ENCODE peak calls at places on chromosomes 5 and 9, in six cellular contexts. One of them, this sample, is unnamed.

GRCh38 chr5:43631182-43631910 is 28.4 kb downstream of the NNT start:
- DNase-seq in activated CD4-positive, alpha-beta T cell treated with anti-CD3 and anti-CD28 coated beads, Interleukin-2, amount 50 U/mL, for 1 hour: peak
- DNase-seq in T-helper 9 cell: no peak
- DNase-seq in stimulated activated CD4-positive, alpha-beta T cell treated with anti-CD3 and anti-CD28 coated beads, TNF-alpha, amount 100 ng/mL, for 48 hours: peak
- DNase-seq in fibroblast of the conjunctiva: peak
- DNase-seq in CD8-positive, alpha-beta memory T cell: peak
- DNase-seq in this sample: peak

GRCh38 chr5:141773779-141774531 is 91.9 kb upstream of the ARAP3 start:
- DNase-seq in activated CD4-positive, alpha-beta T cell treated with anti-CD3 and anti-CD28 coated beads, Interleukin-2, amount 50 U/mL, for 1 hour: no peak
- DNase-seq in T-helper 9 cell: no peak
- DNase-seq in stimulated activated CD4-positive, alpha-beta T cell treated with anti-CD3 and anti-CD28 coated beads, TNF-alpha, amount 100 ng/mL, for 48 hours: no peak
- DNase-seq in fibroblast of the conjunctiva: no peak
- DNase-seq in CD8-positive, alpha-beta memory T cell: no peak
- DNase-seq in this sample: no peak

GRCh38 chr5:116520706-116521105 is 53.9 kb downstream of the SEMA6A start:
- DNase-seq in activated CD4-positive, alpha-beta T cell treated with anti-CD3 and anti-CD28 coated beads, Interleukin-2, amount 50 U/mL, for 1 hour: no peak
- DNase-seq in T-helper 9 cell: no peak
- DNase-seq in stimulated activated CD4-positive, alpha-beta T cell treated with anti-CD3 and anti-CD28 coated beads, TNF-alpha, amount 100 ng/mL, for 48 hours: no peak
- DNase-seq in fibroblast of the conjunctiva: no peak
- DNase-seq in CD8-positive, alpha-beta memory T cell: no peak
- DNase-seq in this sample: no peak

GRCh38 chr9:76980566-76980965 is 38.9 kb upstream of the FOXB2 start:
- DNase-seq in activated CD4-positive, alpha-beta T cell treated with anti-CD3 and anti-CD28 coated beads, Interleukin-2, amount 50 U/mL, for 1 hour: no peak
- DNase-seq in T-helper 9 cell: no peak
- DNase-seq in stimulated activated CD4-positive, alpha-beta T cell treated with anti-CD3 and anti-CD28 coated beads, TNF-alpha, amount 100 ng/mL, for 48 hours: no peak
- DNase-seq in fibroblast of the conjunctiva: no peak
- DNase-seq in CD8-positive, alpha-beta memory T cell: no peak
- DNase-seq in this sample: no peak

GRCh38 chr9:79007701-79008483 is 563.9 kb upstream of the TLE4 start:
- DNase-seq in activated CD4-positive, alpha-beta T cell treated with anti-CD3 and anti-CD28 coated beads, Interleukin-2, amount 50 U/mL, for 1 hour: no peak
- DNase-seq in T-helper 9 cell: no peak
- DNase-seq in stimulated activated CD4-positive, alpha-beta T cell treated with anti-CD3 and anti-CD28 coated beads, TNF-alpha, amount 100 ng/mL, for 48 hours: no peak
- DNase-seq in fibroblast of the conjunctiva: no peak
- DNase-seq in CD8-positive, alpha-beta memory T cell: no peak
- DNase-seq in this sample: no peak

GRCh38 chr9:19154135-19154612 is 26.9 kb upstream of the PLIN2 start:
- DNase-seq in activated CD4-positive, alpha-beta T cell treated with anti-CD3 and anti-CD28 coated beads, Interleukin-2, amount 50 U/mL, for 1 hour: no peak
- DNase-seq in T-helper 9 cell: no peak
- DNase-seq in stimulated activated CD4-positive, alpha-beta T cell treated with anti-CD3 and anti-CD28 coated beads, TNF-alpha, amount 100 ng/mL, for 48 hours: no peak
- DNase-seq in fibroblast of the conjunctiva: peak
- DNase-seq in CD8-positive, alpha-beta memory T cell: no peak
- DNase-seq in this sample: peak

GRCh38 chr9:18741880-18742279 is 267.9 kb downstream of the ADAMTSL1 start:
- DNase-seq in activated CD4-positive, alpha-beta T cell treated with anti-CD3 and anti-CD28 coated beads, Interleukin-2, amount 50 U/mL, for 1 hour: no peak
- DNase-seq in T-helper 9 cell: no peak
- DNase-seq in stimulated activated CD4-positive, alpha-beta T cell treated with anti-CD3 and anti-CD28 coated beads, TNF-alpha, amount 100 ng/mL, for 48 hours: no peak
- DNase-seq in fibroblast of the conjunctiva: no peak
- DNase-seq in CD8-positive, alpha-beta memory T cell: no peak
- DNase-seq in this sample: no peak

GRCh38 chr5:58365791-58366190 is 94.1 kb downstream of the PLK2 start:
- DNase-seq in activated CD4-positive, alpha-beta T cell treated with anti-CD3 and anti-CD28 coated beads, Interleukin-2, amount 50 U/mL, for 1 hour: no peak
- DNase-seq in T-helper 9 cell: no peak
- DNase-seq in stimulated activated CD4-positive, alpha-beta T cell treated with anti-CD3 and anti-CD28 coated beads, TNF-alpha, amount 100 ng/mL, for 48 hours: no peak
- DNase-seq in fibroblast of the conjunctiva: no peak
- DNase-seq in CD8-positive, alpha-beta memory T cell: no peak
- DNase-seq in this sample: no peak

GRCh38 chr9:137590469-137591383 is at the start of gene ZMYND19:
- DNase-seq in activated CD4-positive, alpha-beta T cell treated with anti-CD3 and anti-CD28 coated beads, Interleukin-2, amount 50 U/mL, for 1 hour: peak
- DNase-seq in T-helper 9 cell: peak
- DNase-seq in stimulated activated CD4-positive, alpha-beta T cell treated with anti-CD3 and anti-CD28 coated beads, TNF-alpha, amount 100 ng/mL, for 48 hours: peak
- DNase-seq in fibroblast of the conjunctiva: peak
- DNase-seq in CD8-positive, alpha-beta memory T cell: peak
- DNase-seq in this sample: peak

GRCh38 chr5:50575745-50576144 is 90.7 kb upstream of the PARP8 start:
- DNase-seq in activated CD4-positive, alpha-beta T cell treated with anti-CD3 and anti-CD28 coated beads, Interleukin-2, amount 50 U/mL, for 1 hour: no peak
- DNase-seq in T-helper 9 cell: no peak
- DNase-seq in stimulated activated CD4-positive, alpha-beta T cell treated with anti-CD3 and anti-CD28 coated beads, TNF-alpha, amount 100 ng/mL, for 48 hours: no peak
- DNase-seq in fibroblast of the conjunctiva: no peak
- DNase-seq in CD8-positive, alpha-beta memory T cell: no peak
- DNase-seq in this sample: no peak

GRCh38 chr5:173201636-173202265 is 33.3 kb downstream of the NKX2-5 start:
- DNase-seq in activated CD4-positive, alpha-beta T cell treated with anti-CD3 and anti-CD28 coated beads, Interleukin-2, amount 50 U/mL, for 1 hour: no peak
- DNase-seq in T-helper 9 cell: no peak
- DNase-seq in stimulated activated CD4-positive, alpha-beta T cell treated with anti-CD3 and anti-CD28 coated beads, TNF-alpha, amount 100 ng/mL, for 48 hours: no peak
- DNase-seq in fibroblast of the conjunctiva: peak
- DNase-seq in CD8-positive, alpha-beta memory T cell: no peak
- DNase-seq in this sample: peak

GRCh38 chr9:124527781-124528180 is 20.6 kb upstream of the NR5A1 start:
- DNase-seq in activated CD4-positive, alpha-beta T cell treated with anti-CD3 and anti-CD28 coated beads, Interleukin-2, amount 50 U/mL, for 1 hour: no peak
- DNase-seq in T-helper 9 cell: no peak
- DNase-seq in stimulated activated CD4-positive, alpha-beta T cell treated with anti-CD3 and anti-CD28 coated beads, TNF-alpha, amount 100 ng/mL, for 48 hours: no peak
- DNase-seq in fibroblast of the conjunctiva: no peak
- DNase-seq in CD8-positive, alpha-beta memory T cell: no peak
- DNase-seq in this sample: no peak

GRCh38 chr5:143213851-143214363 is 189.6 kb downstream of the NR3C1 start:
- DNase-seq in activated CD4-positive, alpha-beta T cell treated with anti-CD3 and anti-CD28 coated beads, Interleukin-2, amount 50 U/mL, for 1 hour: no peak
- DNase-seq in T-helper 9 cell: no peak
- DNase-seq in stimulated activated CD4-positive, alpha-beta T cell treated with anti-CD3 and anti-CD28 coated beads, TNF-alpha, amount 100 ng/mL, for 48 hours: no peak
- DNase-seq in fibroblast of the conjunctiva: no peak
- DNase-seq in CD8-positive, alpha-beta memory T cell: no peak
- DNase-seq in this sample: no peak

GRCh38 chr5:14449052-14449661 is 132.4 kb upstream of the OTULINL start:
- DNase-seq in activated CD4-positive, alpha-beta T cell treated with anti-CD3 and anti-CD28 coated beads, Interleukin-2, amount 50 U/mL, for 1 hour: no peak
- DNase-seq in T-helper 9 cell: no peak
- DNase-seq in stimulated activated CD4-positive, alpha-beta T cell treated with anti-CD3 and anti-CD28 coated beads, TNF-alpha, amount 100 ng/mL, for 48 hours: no peak
- DNase-seq in fibroblast of the conjunctiva: peak
- DNase-seq in CD8-positive, alpha-beta memory T cell: no peak
- DNase-seq in this sample: peak

GRCh38 chr5:81187885-81188284 is 45.2 kb upstream of the CKMT2 start:
- DNase-seq in activated CD4-positive, alpha-beta T cell treated with anti-CD3 and anti-CD28 coated beads, Interleukin-2, amount 50 U/mL, for 1 hour: no peak
- DNase-seq in T-helper 9 cell: no peak
- DNase-seq in stimulated activated CD4-positive, alpha-beta T cell treated with anti-CD3 and anti-CD28 coated beads, TNF-alpha, amount 100 ng/mL, for 48 hours: no peak
- DNase-seq in fibroblast of the conjunctiva: no peak
- DNase-seq in CD8-positive, alpha-beta memory T cell: no peak
- DNase-seq in this sample: no peak

GRCh38 chr9:95494022-95494415 is 22.8 kb downstream of the PTCH1 start:
- DNase-seq in activated CD4-positive, alpha-beta T cell treated with anti-CD3 and anti-CD28 coated beads, Interleukin-2, amount 50 U/mL, for 1 hour: no peak
- DNase-seq in T-helper 9 cell: no peak
- DNase-seq in stimulated activated CD4-positive, alpha-beta T cell treated with anti-CD3 and anti-CD28 coated beads, TNF-alpha, amount 100 ng/mL, for 48 hours: peak
- DNase-seq in fibroblast of the conjunctiva: no peak
- DNase-seq in CD8-positive, alpha-beta memory T cell: no peak
- DNase-seq in this sample: no peak

GRCh38 chr9:133825555-133826198 is 87.5 kb upstream of the SARDH start:
- DNase-seq in activated CD4-positive, alpha-beta T cell treated with anti-CD3 and anti-CD28 coated beads, Interleukin-2, amount 50 U/mL, for 1 hour: no peak
- DNase-seq in T-helper 9 cell: no peak
- DNase-seq in stimulated activated CD4-positive, alpha-beta T cell treated with anti-CD3 and anti-CD28 coated beads, TNF-alpha, amount 100 ng/mL, for 48 hours: no peak
- DNase-seq in fibroblast of the conjunctiva: peak
- DNase-seq in CD8-positive, alpha-beta memory T cell: no peak
- DNase-seq in this sample: peak

GRCh38 chr9:81623778-81624177 is 65.6 kb downstream of the TLE1 start:
- DNase-seq in activated CD4-positive, alpha-beta T cell treated with anti-CD3 and anti-CD28 coated beads, Interleukin-2, amount 50 U/mL, for 1 hour: no peak
- DNase-seq in T-helper 9 cell: no peak
- DNase-seq in stimulated activated CD4-positive, alpha-beta T cell treated with anti-CD3 and anti-CD28 coated beads, TNF-alpha, amount 100 ng/mL, for 48 hours: no peak
- DNase-seq in fibroblast of the conjunctiva: no peak
- DNase-seq in CD8-positive, alpha-beta memory T cell: no peak
- DNase-seq in this sample: no peak

GRCh38 chr9:20622330-20623020 is at the start of gene MLLT3:
- DNase-seq in activated CD4-positive, alpha-beta T cell treated with anti-CD3 and anti-CD28 coated beads, Interleukin-2, amount 50 U/mL, for 1 hour: peak
- DNase-seq in T-helper 9 cell: peak
- DNase-seq in stimulated activated CD4-positive, alpha-beta T cell treated with anti-CD3 and anti-CD28 coated beads, TNF-alpha, amount 100 ng/mL, for 48 hours: peak
- DNase-seq in fibroblast of the conjunctiva: peak
- DNase-seq in CD8-positive, alpha-beta memory T cell: peak
- DNase-seq in this sample: peak

GRCh38 chr5:80275347-80275746 is 19.5 kb upstream of the SERINC5 start:
- DNase-seq in activated CD4-positive, alpha-beta T cell treated with anti-CD3 and anti-CD28 coated beads, Interleukin-2, amount 50 U/mL, for 1 hour: no peak
- DNase-seq in T-helper 9 cell: no peak
- DNase-seq in stimulated activated CD4-positive, alpha-beta T cell treated with anti-CD3 and anti-CD28 coated beads, TNF-alpha, amount 100 ng/mL, for 48 hours: no peak
- DNase-seq in fibroblast of the conjunctiva: no peak
- DNase-seq in CD8-positive, alpha-beta memory T cell: peak
- DNase-seq in this sample: no peak

GRCh38 chr9:70111042-70111602 is 67.5 kb downstream of the MAMDC2 start:
- DNase-seq in activated CD4-positive, alpha-beta T cell treated with anti-CD3 and anti-CD28 coated beads, Interleukin-2, amount 50 U/mL, for 1 hour: peak
- DNase-seq in T-helper 9 cell: peak
- DNase-seq in stimulated activated CD4-positive, alpha-beta T cell treated with anti-CD3 and anti-CD28 coated beads, TNF-alpha, amount 100 ng/mL, for 48 hours: peak
- DNase-seq in fibroblast of the conjunctiva: peak
- DNase-seq in CD8-positive, alpha-beta memory T cell: peak
- DNase-seq in this sample: peak

GRCh38 chr5:119532637-119533036 is 80.3 kb downstream of the HSD17B4 start:
- DNase-seq in activated CD4-positive, alpha-beta T cell treated with anti-CD3 and anti-CD28 coated beads, Interleukin-2, amount 50 U/mL, for 1 hour: no peak
- DNase-seq in T-helper 9 cell: no peak
- DNase-seq in stimulated activated CD4-positive, alpha-beta T cell treated with anti-CD3 and anti-CD28 coated beads, TNF-alpha, amount 100 ng/mL, for 48 hours: no peak
- DNase-seq in fibroblast of the conjunctiva: no peak
- DNase-seq in CD8-positive, alpha-beta memory T cell: no peak
- DNase-seq in this sample: no peak

GRCh38 chr5:89303033-89303480 is 420.1 kb upstream of the MEF2C start:
- DNase-seq in activated CD4-positive, alpha-beta T cell treated with anti-CD3 and anti-CD28 coated beads, Interleukin-2, amount 50 U/mL, for 1 hour: no peak
- DNase-seq in T-helper 9 cell: no peak
- DNase-seq in stimulated activated CD4-positive, alpha-beta T cell treated with anti-CD3 and anti-CD28 coated beads, TNF-alpha, amount 100 ng/mL, for 48 hours: no peak
- DNase-seq in fibroblast of the conjunctiva: no peak
- DNase-seq in CD8-positive, alpha-beta memory T cell: no peak
- DNase-seq in this sample: no peak

GRCh38 chr9:33246269-33246860 is 6.4 kb downstream of the SPINK4 start:
- DNase-seq in activated CD4-positive, alpha-beta T cell treated with anti-CD3 and anti-CD28 coated beads, Interleukin-2, amount 50 U/mL, for 1 hour: no peak
- DNase-seq in T-helper 9 cell: no peak
- DNase-seq in stimulated activated CD4-positive, alpha-beta T cell treated with anti-CD3 and anti-CD28 coated beads, TNF-alpha, amount 100 ng/mL, for 48 hours: no peak
- DNase-seq in fibroblast of the conjunctiva: no peak
- DNase-seq in CD8-positive, alpha-beta memory T cell: no peak
- DNase-seq in this sample: no peak

GRCh38 chr9:136142416-136142800 is 23.7 kb upstream of the TMEM250 start:
- DNase-seq in activated CD4-positive, alpha-beta T cell treated with anti-CD3 and anti-CD28 coated beads, Interleukin-2, amount 50 U/mL, for 1 hour: no peak
- DNase-seq in T-helper 9 cell: no peak
- DNase-seq in stimulated activated CD4-positive, alpha-beta T cell treated with anti-CD3 and anti-CD28 coated beads, TNF-alpha, amount 100 ng/mL, for 48 hours: no peak
- DNase-seq in fibroblast of the conjunctiva: no peak
- DNase-seq in CD8-positive, alpha-beta memory T cell: no peak
- DNase-seq in this sample: no peak

GRCh38 chr9:34560574-34561229 is 28.8 kb downstream of the CNTFR start:
- DNase-seq in activated CD4-positive, alpha-beta T cell treated with anti-CD3 and anti-CD28 coated beads, Interleukin-2, amount 50 U/mL, for 1 hour: no peak
- DNase-seq in T-helper 9 cell: no peak
- DNase-seq in stimulated activated CD4-positive, alpha-beta T cell treated with anti-CD3 and anti-CD28 coated beads, TNF-alpha, amount 100 ng/mL, for 48 hours: no peak
- DNase-seq in fibroblast of the conjunctiva: no peak
- DNase-seq in CD8-positive, alpha-beta memory T cell: no peak
- DNase-seq in this sample: no peak

GRCh38 chr5:43658499-43658898 is 55.5 kb downstream of the NNT start:
- DNase-seq in activated CD4-positive, alpha-beta T cell treated with anti-CD3 and anti-CD28 coated beads, Interleukin-2, amount 50 U/mL, for 1 hour: no peak
- DNase-seq in T-helper 9 cell: no peak
- DNase-seq in stimulated activated CD4-positive, alpha-beta T cell treated with anti-CD3 and anti-CD28 coated beads, TNF-alpha, amount 100 ng/mL, for 48 hours: no peak
- DNase-seq in fibroblast of the conjunctiva: peak
- DNase-seq in CD8-positive, alpha-beta memory T cell: no peak
- DNase-seq in this sample: peak

GRCh38 chr9:137243626-137244485 is 2.8 kb downstream of the TUBB4B start:
- DNase-seq in activated CD4-positive, alpha-beta T cell treated with anti-CD3 and anti-CD28 coated beads, Interleukin-2, amount 50 U/mL, for 1 hour: no peak
- DNase-seq in T-helper 9 cell: no peak
- DNase-seq in stimulated activated CD4-positive, alpha-beta T cell treated with anti-CD3 and anti-CD28 coated beads, TNF-alpha, amount 100 ng/mL, for 48 hours: no peak
- DNase-seq in fibroblast of the conjunctiva: no peak
- DNase-seq in CD8-positive, alpha-beta memory T cell: no peak
- DNase-seq in this sample: no peak

GRCh38 chr9:132987021-132987620 is 8.6 kb downstream of the GFI1B start:
- DNase-seq in activated CD4-positive, alpha-beta T cell treated with anti-CD3 and anti-CD28 coated beads, Interleukin-2, amount 50 U/mL, for 1 hour: no peak
- DNase-seq in T-helper 9 cell: no peak
- DNase-seq in stimulated activated CD4-positive, alpha-beta T cell treated with anti-CD3 and anti-CD28 coated beads, TNF-alpha, amount 100 ng/mL, for 48 hours: no peak
- DNase-seq in fibroblast of the conjunctiva: no peak
- DNase-seq in CD8-positive, alpha-beta memory T cell: no peak
- DNase-seq in this sample: no peak